ENCODE peak calls at places on chromosomes 7 and 10, in six cellular contexts. O is RWPE2, B is left lung, N is osteocyte, H is astrocyte of the spinal cord, V is endothelial cell. K is an unnamed sample.

GRCh38 chr10:11345224-11346054 is 266.0 kb downstream of the USP6NL start:
- DNase-seq in V (peak), O (no peak), N (no peak), H (no peak), B (peak), K (no peak)

GRCh38 chr10:42523098-42523497 is 115.3 kb downstream of the ZNF33B start:
- DNase-seq in O (no peak), H (no peak), N (no peak), V (no peak), B (no peak), K (no peak)

GRCh38 chr10:68470300-68470699 is 1.5 kb downstream of the DNA2 start:
- DNase-seq in N (no peak), H (no peak), B (no peak), V (no peak), O (no peak), K (no peak)

GRCh38 chr7:51472017-51472296 is 155.3 kb upstream of the COBL start:
- DNase-seq in N (peak), O (no peak), H (no peak), B (no peak), V (no peak), K (no peak)

GRCh38 chr7:109844362-109844761 is 1246.6 kb upstream of the LRRN3 start:
- DNase-seq in N (no peak), V (no peak), B (no peak), O (no peak), H (peak), K (no peak)

GRCh38 chr10:3469639-3470020 is 297.0 kb upstream of the PITRM1 start:
- DNase-seq in H (no peak), O (no peak), V (no peak), N (no peak), B (no peak), K (no peak)

GRCh38 chr10:17235136-17235535 is 7.1 kb downstream of the VIM start:
- DNase-seq in V (no peak), N (no peak), O (no peak), B (no peak), H (no peak), K (no peak)

GRCh38 chr10:76080406-76080805 is 649.0 kb downstream of the LRMDA start:
- DNase-seq in V (no peak), B (no peak), O (no peak), H (peak), N (peak), K (no peak)

GRCh38 chr10:6191569-6191968 is 11.2 kb upstream of the PFKFB3 start:
- DNase-seq in O (no peak), N (no peak), B (no peak), H (no peak), V (no peak), K (no peak)

GRCh38 chr10:127524229-127524628 is 24.9 kb upstream of the NPS start:
- DNase-seq in V (no peak), O (no peak), H (no peak), N (no peak), B (no peak), K (no peak)
- TF ChIP-seq CTCF in V (peak), O (no peak), H (peak), N (no peak), B (no peak), K (no peak)

DNA sequence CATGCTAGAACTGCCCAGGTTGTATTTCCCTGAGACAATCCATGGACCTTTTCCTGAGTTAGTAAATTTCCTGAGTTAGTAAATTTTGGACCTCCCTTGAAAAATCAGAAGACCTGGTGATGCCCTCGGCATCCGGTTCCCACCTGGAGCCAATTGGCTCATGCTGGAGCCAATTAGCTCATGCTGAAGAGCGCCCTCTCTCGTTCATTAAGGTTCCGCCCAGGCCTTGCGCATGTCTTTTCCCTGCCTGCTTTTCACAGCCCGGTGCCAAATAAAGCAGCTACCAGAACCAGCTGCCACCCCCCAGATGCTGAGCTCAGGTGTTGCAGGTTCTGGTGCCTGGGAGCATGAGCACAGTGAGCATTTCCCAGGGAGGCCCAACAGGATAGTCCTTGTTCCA is 96.2 kb downstream of the APBB1IP start:
- DNase-seq in N (no peak), V (no peak), O (no peak), B (no peak), H (no peak), K (no peak)
- TF ChIP-seq CTCF in N (no peak), V (peak), O (no peak), B (no peak), H (no peak), K (peak)

GRCh38 chr7:116805100-116805544 is 57.3 kb upstream of the CAPZA2 start:
- DNase-seq in O (no peak), V (no peak), B (no peak), H (no peak), N (no peak), K (no peak)
- TF ChIP-seq CTCF in O (no peak), V (no peak), B (no peak), H (no peak), N (no peak), K (no peak)

GRCh38 chr10:21078410-21079329 is 181.6 kb upstream of the NEBL start:
- DNase-seq in B (peak), H (peak), V (peak), O (no peak), N (no peak), K (peak)
- TF ChIP-seq CTCF in B (peak), H (peak), V (peak), O (peak), N (peak), K (peak)

GRCh38 chr10:71981868-71982230 is 17.7 kb downstream of the CHST3 start:
- DNase-seq in O (no peak), V (no peak), B (no peak), H (no peak), N (no peak), K (no peak)

GRCh38 chr10:71984126-71984797 is 20.1 kb downstream of the CHST3 start:
- DNase-seq in N (no peak), B (no peak), V (no peak), O (no peak), H (no peak), K (no peak)

GRCh38 chr10:71982269-71983178 is 18.3 kb downstream of the CHST3 start:
- DNase-seq in H (no peak), V (no peak), O (no peak), N (no peak), B (no peak), K (no peak)

GRCh38 chr10:71985542-71986250 is 21.5 kb downstream of the CHST3 start:
- DNase-seq in N (no peak), O (no peak), V (no peak), B (no peak), H (peak), K (peak)

GRCh38 chr10:71984798-71985388 is 20.7 kb downstream of the CHST3 start:
- DNase-seq in H (no peak), O (no peak), V (no peak), N (no peak), B (no peak), K (no peak)
- TF ChIP-seq CTCF in H (no peak), O (no peak), V (no peak), N (no peak), B (no peak), K (no peak)

GRCh38 chr7:12456506-12456905 is 52.8 kb upstream of the VWDE start:
- DNase-seq in B (no peak), N (no peak), H (no peak), V (no peak), O (no peak), K (no peak)

GRCh38 chr7:12458520-12459131 is 55.0 kb upstream of the VWDE start:
- DNase-seq in B (no peak), N (no peak), O (no peak), V (peak), H (peak), K (peak)
- TF ChIP-seq CTCF in B (peak), N (peak), O (peak), V (peak), H (peak), K (peak)

DNA sequence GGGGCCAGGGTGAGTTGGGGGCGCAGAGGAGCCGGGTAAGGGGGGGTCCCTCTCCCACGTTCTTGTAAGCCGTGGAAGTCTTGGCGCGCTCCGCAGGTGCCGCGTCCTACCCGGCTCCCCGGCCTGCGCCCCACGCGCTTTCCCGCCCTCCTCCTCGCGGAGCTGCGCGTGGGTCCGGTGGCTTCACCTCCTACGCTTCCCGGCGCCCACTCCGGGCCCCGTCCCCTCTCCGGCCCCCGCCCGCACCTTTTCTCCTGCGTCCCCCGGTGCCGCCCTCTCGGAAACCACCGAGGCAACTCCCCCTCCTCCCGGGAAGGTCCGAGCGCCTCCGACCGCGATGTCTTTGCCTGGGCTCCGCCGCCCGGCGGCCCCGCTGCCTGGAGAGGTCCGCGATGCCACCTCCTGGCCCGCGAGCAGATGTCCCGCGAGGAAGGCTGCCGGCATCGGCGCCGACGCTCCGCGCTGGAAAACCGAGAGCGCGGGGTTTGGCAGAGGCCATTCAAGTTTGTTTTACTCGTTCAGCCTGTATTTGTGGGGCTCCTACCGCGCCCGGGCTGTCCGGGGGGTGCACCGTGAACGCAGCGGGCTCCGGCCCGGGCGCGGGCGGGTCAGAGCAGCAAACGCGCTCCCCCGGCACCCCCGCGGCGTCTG is 2.4 kb upstream of the NKX6-2 start:
- DNase-seq in B (no peak), N (no peak), V (peak), H (peak), O (no peak), K (peak)
- TF ChIP-seq CTCF in B (no peak), N (peak), V (no peak), H (peak), O (peak), K (peak)